ENCODE peak calls at places on chromosome 7, in five cellular contexts. R is colonic mucosa, Y is mammary epithelial cell, A is A549, Z is tibial artery. H is an unnamed sample.

GRCh38 chr7:93747019-93747418 is 143.5 kb downstream of the TFPI2 start:
- DNase-seq in R (no peak), Z (no peak), A (no peak), Y (no peak), H (no peak)

GRCh38 chr7:102320181-102320580 is 33.5 kb downstream of the SH2B2 start:
- DNase-seq in Y (no peak), A (no peak), Z (no peak), R (no peak), H (no peak)

GRCh38 chr7:111527545-111527944 is 34.7 kb downstream of the IMMP2L start:
- DNase-seq in A (no peak), R (no peak), Z (no peak), Y (no peak), H (no peak)

GRCh38 chr7:116782177-116782711 is 80.1 kb upstream of the CAPZA2 start:
- DNase-seq in Z (no peak), A (no peak), R (no peak), Y (peak; percentile 88), H (no peak)

GRCh38 chr7:34748244-34749039 is 90.4 kb downstream of the NPSR1 start:
- DNase-seq in Y (peak; percentile 30), A (peak; percentile 74), Z (no peak), R (peak; percentile 82), H (peak; percentile 72)

GRCh38 chr7:106354822-106355221 is 70.0 kb upstream of the NAMPT start:
- DNase-seq in A (no peak), R (no peak), Y (no peak), Z (no peak), H (no peak)

GRCh38 chr7:134949171-134949570 is 37.1 kb upstream of the AGBL3 start:
- DNase-seq in R (no peak), A (no peak), Z (no peak), Y (no peak), H (no peak)

GRCh38 chr7:130363156-130363847 is 17.0 kb upstream of the CPA1 start:
- DNase-seq in Z (no peak), Y (peak; percentile 99), A (peak; percentile 62), R (no peak), H (peak; percentile 60)

GRCh38 chr7:122268101-122268500 is 36.4 kb downstream of the FEZF1 start:
- DNase-seq in Y (no peak), A (no peak), Z (no peak), R (no peak), H (no peak)

GRCh38 chr7:64313740-64314491 is at the start of gene ZNF736:
- DNase-seq in Y (peak; percentile 93), Z (peak; percentile 93), A (no peak), R (peak; percentile 91), H (peak; percentile 92)

DNA sequence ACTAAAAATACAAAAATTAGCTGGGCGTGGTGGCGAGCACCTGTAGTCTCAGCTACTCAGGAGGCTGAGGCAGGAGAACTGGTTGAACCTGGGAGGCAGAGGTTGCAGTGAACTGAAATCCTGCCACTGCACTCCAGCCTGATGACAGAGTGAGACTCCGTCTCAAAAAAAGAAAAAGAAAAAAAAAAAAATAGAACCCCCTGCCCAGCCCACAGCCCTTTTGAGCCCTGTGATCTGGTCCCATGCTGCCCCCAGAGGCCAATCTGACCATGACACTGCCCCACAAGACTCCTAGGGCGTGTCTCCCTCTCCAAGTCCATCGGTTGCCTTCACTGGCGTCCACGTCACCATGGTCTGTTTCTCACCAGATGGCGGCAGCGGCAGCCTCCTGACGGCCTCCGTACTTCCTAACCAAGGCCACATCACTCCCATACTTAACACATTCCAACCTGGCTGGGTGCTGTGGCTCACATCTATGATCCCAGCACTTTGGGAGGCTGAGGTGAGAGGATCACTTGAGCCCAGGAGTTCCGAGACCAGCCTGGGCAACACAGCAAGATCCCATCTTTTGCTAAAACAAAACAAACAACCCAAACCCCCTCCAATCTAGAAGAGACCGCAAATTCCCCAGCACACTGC is 18.0 kb downstream of the STX1A start:
- DNase-seq in R (peak; percentile 74), A (peak; percentile 74), Y (no peak), Z (no peak), H (no peak)
- TF ChIP-seq CTCF in R (peak; percentile 41), A (peak; percentile 55), Y (peak; percentile 55), Z (peak; percentile 37), H (peak; percentile 29)

GRCh38 chr7:157817433-157817832 is 480.6 kb downstream of the DNAJB6 start:
- DNase-seq in R (no peak), A (no peak), Y (no peak), Z (no peak), H (no peak)

GRCh38 chr7:157818701-157819516 is 482.1 kb downstream of the DNAJB6 start:
- DNase-seq in R (no peak), Y (no peak), Z (no peak), A (no peak), H (no peak)

GRCh38 chr7:157817944-157818700 is 481.3 kb downstream of the DNAJB6 start:
- DNase-seq in Z (no peak), Y (no peak), A (no peak), R (no peak), H (no peak)

GRCh38 chr7:157820796-157821195 is 484.0 kb downstream of the DNAJB6 start:
- DNase-seq in A (no peak), Y (no peak), R (no peak), Z (no peak), H (no peak)

GRCh38 chr7:157819517-157819807 is 482.7 kb downstream of the DNAJB6 start:
- DNase-seq in A (no peak), Y (no peak), Z (no peak), R (no peak), H (no peak)
- H3K9me3 ChIP-seq in A (no peaks in the 10 kb centered on the region), Y (peaks cover 50% of the 10 kb centered on the region), Z (no peaks in the 10 kb centered on the region), R (no peaks in the 10 kb centered on the region), H (peaks cover 3% of the 10 kb centered on the region)

GRCh38 chr7:115032986-115033385 is 111.1 kb downstream of the MDFIC start:
- DNase-seq in A (no peak), Z (no peak), Y (no peak), R (no peak), H (no peak)
- H3K4me3 ChIP-seq in A (no peak overlapping the region), Z (no peak overlapping the region), Y (no peak overlapping the region), R (no peak overlapping the region), H (no peak overlapping the region)

GRCh38 chr7:154698726-154699291 is 304.1 kb downstream of the PAXIP1 start:
- DNase-seq in Y (no peak), R (no peak), A (peak; percentile 24), Z (no peak), H (no peak)
- TF ChIP-seq CTCF in Y (no peak), R (peak; percentile 42), A (peak; percentile 7), Z (no peak), H (no peak)

GRCh38 chr7:158444501-158445420 is 142.9 kb downstream of the PTPRN2 start:
- DNase-seq in Y (no peak), Z (no peak), A (no peak), R (no peak), H (no peak)

GRCh38 chr7:158445421-158446175 is 142.0 kb downstream of the PTPRN2 start:
- DNase-seq in Z (no peak), R (no peak), A (no peak), Y (no peak), H (no peak)

GRCh38 chr7:158443688-158444483 is 143.7 kb downstream of the PTPRN2 start:
- DNase-seq in R (no peak), Z (no peak), Y (no peak), A (no peak), H (no peak)

GRCh38 chr7:158442260-158442659 is 145.4 kb downstream of the PTPRN2 start:
- DNase-seq in Y (no peak), R (no peak), A (peak; percentile 41), Z (no peak), H (no peak)

DNA sequence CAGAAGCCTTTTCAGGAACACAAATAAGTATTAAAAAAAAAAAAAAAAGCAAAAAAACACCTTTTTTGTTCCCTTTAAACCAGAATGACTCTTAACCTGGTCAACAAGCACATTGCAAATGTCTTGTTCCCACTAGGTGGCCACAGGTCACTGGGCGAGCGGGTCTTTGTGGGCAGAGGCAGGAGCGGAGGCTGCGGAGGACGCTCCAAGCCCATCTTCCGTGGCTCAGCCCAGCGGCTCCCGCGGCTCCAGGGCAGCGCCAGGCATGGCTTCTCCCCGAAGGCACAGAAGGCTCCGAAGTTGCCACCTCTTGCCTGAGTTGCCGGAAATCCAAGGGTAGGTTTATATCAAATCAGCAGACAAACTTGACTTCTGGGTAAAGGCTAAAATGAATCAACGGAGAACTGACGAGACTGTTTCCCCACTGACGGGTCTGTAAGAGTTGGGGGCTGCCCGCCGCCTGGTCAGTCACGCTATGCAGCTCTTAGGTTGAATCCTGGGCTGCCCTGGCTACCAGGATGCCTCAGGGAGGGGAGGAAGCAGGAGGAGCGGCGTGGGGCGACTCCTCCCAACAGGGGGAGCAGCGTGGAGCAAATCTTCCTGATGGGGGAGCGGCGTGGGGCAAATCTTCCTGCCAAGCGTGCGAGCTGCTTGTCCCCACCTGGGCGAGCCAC is 144.5 kb downstream of the PTPRN2 start:
- DNase-seq in Y (no peak), Z (no peak), A (no peak), R (no peak), H (no peak)
- H3K9me3 ChIP-seq in Y (peaks cover 37% of the 10 kb centered on the region), Z (no peaks in the 10 kb centered on the region), A (no peaks in the 10 kb centered on the region), R (no peaks in the 10 kb centered on the region), H (no peaks in the 10 kb centered on the region)

GRCh38 chr7:95434501-95435421 is at the start of gene PON2:
- DNase-seq in R (peak; percentile 88), A (peak; percentile 79), Y (peak; percentile 84), Z (peak; percentile 72), H (peak; percentile 78)

GRCh38 chr7:95433952-95434351 is 876 bp downstream of the PON2 start:
- DNase-seq in R (no peak), A (no peak), Y (no peak), Z (no peak), H (no peak)

GRCh38 chr7:95433129-95433528 is 1.7 kb downstream of the PON2 start:
- DNase-seq in R (no peak), Z (no peak), Y (no peak), A (no peak), H (no peak)

GRCh38 chr7:95436407-95436806 is 1.6 kb upstream of the PON2 start:
- DNase-seq in A (no peak), R (no peak), Z (no peak), Y (no peak), H (no peak)

DNA sequence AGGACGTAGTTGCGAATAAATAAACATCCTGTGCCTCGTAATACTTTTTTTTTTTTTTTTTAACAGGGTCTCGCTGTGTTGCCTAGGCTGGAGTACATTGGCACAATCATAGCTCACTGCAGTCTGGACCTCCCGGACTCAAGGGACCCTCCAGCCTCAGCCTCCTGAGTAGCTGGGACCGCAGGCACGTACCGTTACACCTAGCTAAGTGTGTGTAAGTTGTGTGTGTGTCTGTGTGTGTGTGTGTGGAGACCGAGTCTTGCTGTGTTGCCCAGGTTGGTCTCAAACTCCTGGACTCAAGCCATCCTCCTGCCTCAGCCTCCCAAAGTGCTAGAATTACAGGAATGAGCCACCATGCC is 573 bp upstream of the PON2 start:
- DNase-seq in Y (no peak), Z (no peak), A (no peak), R (no peak), H (no peak)
- H3K4me3 ChIP-seq in Y (peak overlapping the region; percentile 75), Z (peak overlapping the region; percentile 83), A (peak overlapping the region; percentile 65), R (peak overlapping the region; percentile 70), H (peak overlapping the region; percentile 97)

GRCh38 chr7:17882685-17883084 is 57.6 kb downstream of the SNX13 start:
- DNase-seq in A (no peak), R (no peak), Z (no peak), Y (no peak), H (no peak)

GRCh38 chr7:17887286-17887685 is 53.0 kb downstream of the SNX13 start:
- DNase-seq in A (no peak), R (no peak), Y (no peak), Z (no peak), H (no peak)
- TF ChIP-seq CTCF in A (no peak), R (no peak), Y (no peak), Z (no peak), H (no peak)